ENCODE peak calls at places on chromosomes 4 and X, in five cellular contexts. Y is AG09319, R is SK-N-SH, F is breast epithelium, L is lower leg skin. K is an unnamed sample.

GRCh38 chr4:48538358-48538757 is 48.3 kb downstream of the ZAR1 start:
- DNase-seq in Y (no peak), L (no peak), F (no peak), R (no peak), K (no peak)

GRCh38 chr4:38413524-38414341 is 250.3 kb upstream of the KLF3 start:
- DNase-seq in F (no peak), Y (no peak), L (no peak), R (no peak), K (no peak)

GRCh38 chrX:33211356-33212254 is at the start of gene DMD:
- DNase-seq in R (no peak), F (peak), L (peak), Y (peak), K (no peak)

GRCh38 chr4:76515975-76516853 is 81.2 kb downstream of the SHROOM3 start:
- DNase-seq in L (no peak), F (no peak), Y (no peak), R (no peak), K (no peak)

GRCh38 chr4:109989618-109990017 is 76.9 kb downstream of the EGF start:
- DNase-seq in Y (no peak), R (no peak), L (no peak), F (no peak), K (no peak)

GRCh38 chr4:163911891-163912290 is 417.4 kb downstream of the TMA16 start:
- DNase-seq in R (no peak), F (no peak), Y (no peak), L (no peak), K (no peak)

GRCh38 chr4:165922747-165923146 is 49.7 kb downstream of the TLL1 start:
- DNase-seq in F (no peak), Y (no peak), R (no peak), L (no peak), K (no peak)

GRCh38 chr4:101282076-101282844 is 65.1 kb downstream of the PPP3CA start:
- DNase-seq in L (no peak), R (no peak), Y (no peak), F (no peak), K (no peak)

GRCh38 chr4:86019906-86020305 is 339.9 kb downstream of the MAPK10 start:
- DNase-seq in F (no peak), R (peak), L (no peak), Y (no peak), K (no peak)

GRCh38 chr4:173735055-173735454 is 205.0 kb upstream of the HAND2 start:
- DNase-seq in F (no peak), R (no peak), Y (no peak), L (no peak), K (no peak)

GRCh38 chr4:108830509-108831244 is 67.8 kb upstream of the ETNPPL start:
- DNase-seq in Y (no peak), F (no peak), R (no peak), L (no peak), K (peak)

GRCh38 chr4:182904271-182904761 is 12.9 kb downstream of the DCTD start:
- DNase-seq in L (no peak), Y (no peak), F (no peak), R (peak), K (peak)

GRCh38 chr4:15434086-15434485 is 6.3 kb downstream of the C1QTNF7 start:
- DNase-seq in Y (peak), F (no peak), R (no peak), L (no peak), K (no peak)

GRCh38 chr4:25320374-25321172 is 8.0 kb downstream of the ZCCHC4 start:
- DNase-seq in F (no peak), Y (peak), L (no peak), R (no peak), K (no peak)

GRCh38 chrX:136065044-136065671 is 79.9 kb downstream of the SLC9A6 start:
- DNase-seq in R (no peak), F (no peak), Y (no peak), L (no peak), K (no peak)

GRCh38 chrX:134554291-134554690 is 94.3 kb downstream of the HPRT1 start:
- DNase-seq in Y (no peak), F (no peak), R (no peak), L (no peak), K (no peak)

GRCh38 chr4:123484291-123484926 is 87.8 kb downstream of the SPRY1 start:
- DNase-seq in F (no peak), Y (no peak), R (no peak), L (no peak), K (no peak)

GRCh38 chr4:67320645-67321044 is 224.7 kb downstream of the CENPC start:
- DNase-seq in F (no peak), L (peak), R (no peak), Y (no peak), K (no peak)

GRCh38 chr4:64200001-64200555 is 209.2 kb downstream of the TECRL start:
- DNase-seq in F (no peak), L (no peak), R (no peak), Y (no peak), K (no peak)

GRCh38 chrX:47898024-47898423 is 61.3 kb downstream of the ZNF81 start:
- DNase-seq in F (no peak), R (no peak), L (no peak), Y (no peak), K (no peak)

GRCh38 chrX:960821-961220 is 251.6 kb downstream of the CRLF2 start:
- DNase-seq in R (no peak), Y (no peak), F (no peak), L (no peak), K (no peak)

GRCh38 chrX:129984196-129984962 is 1.9 kb downstream of the BCORL1 start:
- DNase-seq in R (peak), Y (no peak), F (no peak), L (no peak), K (peak)

GRCh38 chrX:103552236-103552635 is 32.9 kb upstream of the RAB40A start:
- DNase-seq in Y (no peak), R (no peak), L (no peak), F (no peak), K (no peak)

GRCh38 chr4:150117094-150117493 is 38.8 kb downstream of the DCLK2 start:
- DNase-seq in F (no peak), Y (no peak), R (no peak), L (no peak), K (peak)

GRCh38 chrX:38278682-38279081 is 48.6 kb downstream of the RPGR start:
- DNase-seq in L (no peak), R (no peak), Y (no peak), F (peak), K (no peak)

GRCh38 chrX:10038585-10038984 is 71.4 kb downstream of the CLDN34 start:
- DNase-seq in L (no peak), R (no peak), F (no peak), Y (no peak), K (no peak)

GRCh38 chr4:184274288-184274951 is 56.7 kb upstream of the ENPP6 start:
- DNase-seq in Y (no peak), L (no peak), R (no peak), F (no peak), K (no peak)

GRCh38 chr4:77819836-77820679 is 890 bp upstream of the CNOT6L start:
- DNase-seq in R (peak), F (peak), Y (peak), L (peak), K (peak)
- TF ChIP-seq CTCF in R (peak), F (peak), Y (no peak), L (no peak), K (no peak)

GRCh38 chr4:7995866-7996265 is 56.2 kb upstream of the AFAP1 start:
- DNase-seq in F (no peak), R (no peak), L (no peak), Y (no peak), K (no peak)
- TF ChIP-seq CTCF in F (no peak), R (no peak), L (no peak), Y (no peak), K (no peak)

DNA sequence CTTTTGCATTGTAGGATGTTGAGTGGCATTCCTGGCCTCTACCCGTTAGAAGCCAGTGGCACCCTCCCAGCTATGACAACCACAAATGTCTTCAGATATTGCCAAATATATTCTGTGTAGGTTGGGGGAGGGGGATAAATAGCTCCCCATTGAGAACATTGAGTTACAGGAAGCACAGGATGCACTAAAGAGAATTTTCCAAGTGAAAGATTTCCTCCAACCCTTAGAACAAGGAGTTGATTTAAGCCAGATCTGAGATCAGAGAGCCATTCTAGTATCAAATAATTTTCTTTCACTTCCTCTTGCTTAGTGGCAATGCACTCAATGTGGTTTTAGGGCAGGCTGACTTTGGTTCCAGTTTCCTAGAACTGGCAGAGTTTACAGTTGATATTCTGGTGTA is 436.6 kb downstream of the C4orf33 start:
- DNase-seq in R (no peak), Y (no peak), F (no peak), L (no peak), K (no peak)
- TF ChIP-seq CTCF in R (no peak), Y (no peak), F (no peak), L (no peak), K (no peak)

GRCh38 chr4:90234916-90235547 is 107.8 kb downstream of the CCSER1 start:
- DNase-seq in R (peak), Y (no peak), L (no peak), F (no peak), K (peak)

GRCh38 chr4:90241008-90241407 is 113.8 kb downstream of the CCSER1 start:
- DNase-seq in F (no peak), R (no peak), Y (no peak), L (no peak), K (no peak)

GRCh38 chr4:90245837-90246236 is 118.6 kb downstream of the CCSER1 start:
- DNase-seq in R (no peak), L (no peak), Y (no peak), F (no peak), K (no peak)

GRCh38 chr4:90238141-90238540 is 110.9 kb downstream of the CCSER1 start:
- DNase-seq in F (no peak), R (no peak), Y (no peak), L (no peak), K (no peak)

DNA sequence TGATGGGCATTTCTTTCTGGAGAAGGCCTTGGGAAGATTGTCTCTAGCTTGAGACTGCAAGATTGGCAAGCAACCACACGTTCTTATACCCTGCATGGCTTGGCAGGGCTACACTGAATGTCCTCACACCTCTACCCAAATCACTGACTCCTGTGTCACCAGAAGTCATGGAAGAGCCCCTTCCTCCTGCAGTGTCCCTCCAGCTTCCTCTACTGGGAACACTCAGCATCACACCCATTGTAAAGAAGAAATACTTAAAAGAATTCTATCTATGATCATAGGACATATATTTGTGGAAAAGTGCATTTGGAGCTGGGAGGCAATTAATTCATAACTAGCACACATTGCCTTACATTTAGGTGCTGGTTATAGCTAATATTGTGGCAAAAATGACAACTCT is 113.1 kb downstream of the CCSER1 start:
- DNase-seq in L (no peak), Y (no peak), R (no peak), F (no peak), K (no peak)
- TF ChIP-seq CTCF in L (no peak), Y (no peak), R (no peak), F (no peak), K (peak)

DNA sequence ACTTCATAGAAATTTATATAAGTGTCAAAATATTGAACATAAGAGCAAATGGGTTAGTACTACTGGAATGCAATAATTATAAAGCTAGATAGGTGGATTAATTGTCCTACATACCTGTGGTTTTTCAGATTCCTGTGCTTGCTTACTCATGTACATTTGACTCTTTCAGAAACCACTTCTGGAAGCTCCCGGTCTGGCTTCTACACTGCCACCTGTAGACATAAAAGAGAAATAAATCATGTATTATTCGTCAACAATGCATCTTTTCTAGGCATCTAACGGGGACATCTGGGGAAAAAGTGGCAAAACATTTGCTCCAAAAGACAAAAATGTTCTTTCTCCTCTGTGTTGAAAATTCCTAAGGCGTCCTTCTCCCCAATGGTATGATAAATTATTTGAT is 648.6 kb upstream of the DIPK2B start:
- DNase-seq in L (no peak), F (no peak), R (peak), Y (peak), K (no peak)
- TF ChIP-seq CTCF in L (no peak), F (no peak), R (peak), Y (peak), K (peak)

GRCh38 chrX:107348051-107348450 is 101.4 kb upstream of the FRMPD3 start:
- DNase-seq in F (no peak), R (no peak), Y (no peak), L (no peak), K (no peak)
- TF ChIP-seq CTCF in F (no peak), R (no peak), Y (no peak), L (no peak), K (no peak)

DNA sequence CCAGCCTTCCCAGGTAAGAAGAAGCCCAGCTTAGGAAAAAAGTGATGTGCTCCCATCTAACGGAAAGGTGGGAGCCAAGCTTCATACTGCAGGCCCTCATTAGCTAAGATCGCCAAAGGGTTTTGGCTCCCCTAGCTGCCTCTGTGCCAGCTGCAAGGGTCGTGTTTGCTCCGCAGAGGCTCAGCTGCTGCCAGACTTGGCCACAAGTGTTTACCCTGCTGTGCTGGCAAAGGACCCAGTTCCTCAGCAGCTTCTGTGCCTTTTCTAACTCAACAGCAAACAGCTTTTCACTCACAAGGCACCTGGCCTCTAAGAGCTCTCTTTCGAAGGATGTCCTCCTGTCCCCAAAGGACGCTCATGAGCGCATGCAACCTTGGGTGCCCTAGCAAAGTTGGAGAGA is 12.2 kb upstream of the VMA21 start:
- DNase-seq in F (no peak), Y (no peak), L (no peak), R (no peak), K (no peak)
- TF ChIP-seq CTCF in F (no peak), Y (no peak), L (no peak), R (no peak), K (no peak)

GRCh38 chr4:158536833-158537232 is 15.2 kb downstream of the RXFP1 start:
- DNase-seq in L (no peak), Y (no peak), R (no peak), F (no peak), K (no peak)

GRCh38 chr4:158538911-158539310 is 17.2 kb downstream of the RXFP1 start:
- DNase-seq in F (no peak), L (no peak), R (no peak), Y (no peak), K (no peak)

GRCh38 chr4:158541506-158541905 is 19.8 kb downstream of the RXFP1 start:
- DNase-seq in L (no peak), F (no peak), R (no peak), Y (no peak), K (no peak)

GRCh38 chr4:158538176-158538575 is 16.5 kb downstream of the RXFP1 start:
- DNase-seq in F (no peak), L (no peak), Y (no peak), R (no peak), K (no peak)

DNA sequence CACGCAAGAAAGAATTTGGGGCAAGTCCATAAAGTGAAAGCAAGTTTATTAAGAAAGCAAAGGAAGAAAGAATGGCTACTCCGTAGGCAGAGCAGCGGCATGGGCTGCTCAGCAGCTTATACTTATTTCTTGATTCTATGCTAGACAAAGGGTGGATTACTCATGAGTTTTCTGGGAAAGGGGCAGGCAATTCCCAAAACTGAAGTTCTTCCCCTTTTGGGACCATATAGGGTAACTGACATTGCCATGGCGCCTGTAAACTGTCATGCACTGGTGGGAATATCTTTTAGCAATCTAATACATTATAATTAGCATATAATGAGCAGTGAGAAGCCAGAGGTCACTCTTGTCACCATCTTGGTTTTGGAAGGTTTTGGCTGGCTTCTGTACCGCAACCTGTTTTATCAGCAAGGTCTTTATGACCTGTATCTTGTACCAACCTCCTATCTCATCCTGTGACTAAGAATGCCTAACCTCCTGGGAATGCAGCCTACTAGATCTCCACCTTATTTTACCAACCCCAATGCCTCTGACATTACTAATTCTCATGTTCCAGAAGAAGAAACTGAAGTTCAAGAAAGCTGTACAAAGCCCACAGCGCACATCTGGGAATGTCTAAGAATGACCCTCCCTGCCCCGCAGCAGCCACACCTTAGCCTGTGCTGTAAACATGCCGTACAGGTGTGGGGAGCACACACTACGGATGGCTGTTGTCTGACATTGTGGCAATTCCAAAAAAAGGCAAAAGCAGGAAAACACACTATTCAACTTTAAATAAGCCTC is 18.6 kb downstream of the RXFP1 start:
- DNase-seq in R (no peak), F (no peak), L (no peak), Y (no peak), K (no peak)
- TF ChIP-seq CTCF in R (no peak), F (no peak), L (no peak), Y (no peak), K (no peak)

GRCh38 chrX:78092296-78092695 is 11.8 kb upstream of the PGK1 start:
- DNase-seq in L (no peak), F (no peak), Y (no peak), R (no peak), K (peak)
- TF ChIP-seq CTCF in L (no peak), F (no peak), Y (peak), R (peak), K (peak)